ENCODE peak calls at places on chromosome 17, in nine cellular contexts. R is effector memory CD8-positive, alpha-beta T cell; K is ACHN; Y is T-helper 9 cell; O is activated naive CD8-positive, alpha-beta T cell treated with anti-CD3 and anti-CD28 coated beads for 36 hours; T is stimulated activated effector memory CD8-positive, alpha-beta T cell treated with anti-CD3 and anti-CD28 coated beads, Interleukin-12 subunit alpha, Interleukin-12 subunit beta, amount 100 ng/mL, for 72 hours; X is stimulated activated CD4-positive, alpha-beta T cell treated with anti-CD3 and anti-CD28 coated beads, Interleukin-2, amount 100 ng/mL, for 24 hours; U is dorsolateral prefrontal cortex; C is nucleus accumbens. J is an unnamed sample.

GRCh38 chr17:65064452-65065019 is 8.0 kb upstream of the GNA13 start:
- DNase-seq in R (no peak), K (peak), Y (no peak), O (no peak), T (no peak), X (no peak), U (no peak), C (no peak), J (no peak)

GRCh38 chr17:40443988-40444899 is 994 bp downstream of the IGFBP4 start:
- DNase-seq in R (peak), K (no peak), Y (no peak), O (no peak), T (peak), X (peak), U (no peak), C (no peak), J (no peak)

GRCh38 chr17:43316522-43317142 is 82.2 kb upstream of the ARL4D start:
- DNase-seq in R (no peak), K (no peak), Y (no peak), O (peak), T (peak), X (no peak), U (peak), C (no peak), J (no peak)

GRCh38 chr17:82301916-82302497 is 15.4 kb downstream of the CD7 start:
- DNase-seq in R (no peak), K (no peak), Y (peak), O (peak), T (peak), X (peak), U (no peak), C (no peak), J (no peak)

GRCh38 chr17:40532520-40533253 is 31.3 kb upstream of the TNS4 start:
- DNase-seq in R (no peak), K (no peak), Y (no peak), O (no peak), T (no peak), X (no peak), U (no peak), C (no peak), J (no peak)

GRCh38 chr17:64328875-64329405 is 61.7 kb downstream of the PECAM1 start:
- DNase-seq in R (no peak), K (no peak), Y (no peak), O (no peak), T (no peak), X (no peak), U (no peak), C (no peak), J (no peak)

GRCh38 chr17:81831563-81831956 is 1.5 kb downstream of the MCRIP1 start:
- DNase-seq in R (no peak), K (no peak), Y (no peak), O (no peak), T (peak), X (no peak), U (no peak), C (no peak), J (no peak)

GRCh38 chr17:42342242-42343008 is 45.8 kb downstream of the STAT3 start:
- DNase-seq in R (no peak), K (no peak), Y (no peak), O (peak), T (peak), X (peak), U (no peak), C (no peak), J (no peak)

GRCh38 chr17:55295411-55296170 is 30.8 kb downstream of the HLF start:
- DNase-seq in R (peak), K (peak), Y (peak), O (peak), T (peak), X (peak), U (no peak), C (peak), J (no peak)

GRCh38 chr17:31467502-31468256 is 76.2 kb downstream of the RAB11FIP4 start:
- DNase-seq in R (no peak), K (no peak), Y (no peak), O (no peak), T (no peak), X (no peak), U (peak), C (peak), J (no peak)

GRCh38 chr17:21375757-21376584 is at the start of gene KCNJ12:
- DNase-seq in R (no peak), K (peak), Y (no peak), O (peak), T (no peak), X (no peak), U (peak), C (peak), J (no peak)

GRCh38 chr17:2837147-2837561 is 40.9 kb downstream of the RAP1GAP2 start:
- DNase-seq in R (peak), K (no peak), Y (no peak), O (peak), T (no peak), X (peak), U (no peak), C (no peak), J (no peak)

GRCh38 chr17:42365136-42365535 is 23.1 kb downstream of the STAT3 start:
- DNase-seq in R (no peak), K (no peak), Y (no peak), O (no peak), T (peak), X (peak), U (no peak), C (no peak), J (peak)

GRCh38 chr17:27756467-27757371 is 43.6 kb downstream of the NOS2 start:
- DNase-seq in R (peak), K (peak), Y (peak), O (peak), T (peak), X (peak), U (peak), C (peak), J (no peak)

GRCh38 chr17:57612202-57613071 is 132.7 kb downstream of the CCDC182 start:
- DNase-seq in R (no peak), K (no peak), Y (peak), O (no peak), T (no peak), X (no peak), U (no peak), C (no peak), J (no peak)

GRCh38 chr17:27657620-27658019 is 26.6 kb downstream of the LGALS9 start:
- DNase-seq in R (no peak), K (peak), Y (no peak), O (no peak), T (no peak), X (no peak), U (no peak), C (no peak), J (no peak)

GRCh38 chr17:81734405-81735055 is 22.4 kb downstream of the SLC25A10 start:
- DNase-seq in R (no peak), K (no peak), Y (no peak), O (no peak), T (no peak), X (no peak), U (no peak), C (no peak), J (no peak)

GRCh38 chr17:16480995-16481394 is 11.0 kb downstream of the LRRC75A start:
- DNase-seq in R (no peak), K (no peak), Y (no peak), O (no peak), T (no peak), X (no peak), U (no peak), C (no peak), J (no peak)

GRCh38 chr17:53626286-53626685 is 196.4 kb upstream of the KIF2B start:
- DNase-seq in R (no peak), K (peak), Y (no peak), O (no peak), T (no peak), X (no peak), U (no peak), C (no peak), J (peak)

GRCh38 chr17:49872776-49873377 is 25.0 kb upstream of the TAC4 start:
- DNase-seq in R (no peak), K (no peak), Y (no peak), O (peak), T (no peak), X (peak), U (no peak), C (no peak), J (no peak)

GRCh38 chr17:45149669-45150603 is 1.7 kb downstream of the HEXIM1 start:
- DNase-seq in R (no peak), K (peak), Y (peak), O (peak), T (peak), X (peak), U (no peak), C (peak), J (no peak)

GRCh38 chr17:9677411-9677810 is 32.1 kb downstream of the USP43 start:
- DNase-seq in R (no peak), K (no peak), Y (no peak), O (no peak), T (no peak), X (no peak), U (no peak), C (no peak), J (no peak)

GRCh38 chr17:54944796-54945195 is 23.7 kb downstream of the COX11 start:
- DNase-seq in R (no peak), K (no peak), Y (no peak), O (no peak), T (no peak), X (no peak), U (no peak), C (no peak), J (no peak)

GRCh38 chr17:29054835-29055234 is 11.9 kb downstream of the PIPOX start:
- DNase-seq in R (no peak), K (no peak), Y (no peak), O (no peak), T (no peak), X (no peak), U (no peak), C (no peak), J (no peak)

GRCh38 chr17:32222621-32223020 is 43.0 kb upstream of the RHBDL3 start:
- DNase-seq in R (no peak), K (peak), Y (no peak), O (no peak), T (no peak), X (no peak), U (no peak), C (no peak), J (no peak)

GRCh38 chr17:63544467-63545301 is 5.6 kb upstream of the DCAF7 start:
- DNase-seq in R (no peak), K (no peak), Y (no peak), O (no peak), T (no peak), X (no peak), U (peak), C (no peak), J (no peak)

GRCh38 chr17:6775871-6776405 is at the start of gene FBXO39:
- DNase-seq in R (no peak), K (no peak), Y (no peak), O (no peak), T (peak), X (no peak), U (no peak), C (no peak), J (no peak)

GRCh38 chr17:2378905-2379304 is 22.0 kb downstream of the MNT start:
- DNase-seq in R (no peak), K (no peak), Y (no peak), O (no peak), T (no peak), X (no peak), U (no peak), C (no peak), J (no peak)

GRCh38 chr17:82838386-82839063 is 1.3 kb downstream of the ZNF750 start:
- DNase-seq in R (no peak), K (no peak), Y (no peak), O (no peak), T (no peak), X (no peak), U (no peak), C (no peak), J (no peak)

GRCh38 chr17:17171991-17172939 is 33.9 kb downstream of the PLD6 start:
- DNase-seq in R (no peak), K (no peak), Y (no peak), O (no peak), T (no peak), X (no peak), U (no peak), C (no peak), J (no peak)

J was measured in AG09309.